ENCODE peak calls at places on chromosomes 16 and 17, in eight cellular contexts. G is HCT116, I is GM23338, Q is A549, W is ascending aorta, E is body of pancreas, F is pancreas, H is heart right ventricle. S is an unnamed sample.

GRCh38 chr17:29590979-29591736 is 1.7 kb upstream of the GIT1 start:
- DNase-seq in G (peak; percentile 48), I (peak; percentile 86), Q (peak; percentile 92), W (no peak), E (no peak), F (peak; percentile 51), H (peak; percentile 42), S (peak; percentile 78)

GRCh38 chr17:31494259-31495048 is 103.0 kb downstream of the RAB11FIP4 start:
- DNase-seq in G (no peak), I (no peak), Q (no peak), W (no peak), E (no peak), F (no peak), H (no peak), S (peak; percentile 50)

GRCh38 chr17:80527016-80527645 is 17.5 kb upstream of the RPTOR start:
- DNase-seq in G (no peak), I (no peak), Q (no peak), W (no peak), E (no peak), F (no peak), H (no peak), S (peak; percentile 87)

GRCh38 chr16:28039493-28039892 is 24.0 kb downstream of the GSG1L start:
- DNase-seq in G (no peak), I (no peak), Q (no peak), W (no peak), E (no peak), F (no peak), H (no peak), S (no peak)

GRCh38 chr16:85360323-85361277 is 248.3 kb upstream of the CIBAR2 start:
- DNase-seq in G (no peak), I (no peak), Q (no peak), W (no peak), E (peak; percentile 79), F (peak; percentile 94), H (no peak), S (peak; percentile 84)

GRCh38 chr17:27237890-27238289 is 56.0 kb upstream of the WSB1 start:
- DNase-seq in G (no peak), I (no peak), Q (no peak), W (no peak), E (no peak), F (no peak), H (no peak), S (no peak)

GRCh38 chr16:54285414-54286066 is 1.0 kb downstream of the IRX3 start:
- DNase-seq in G (no peak), I (peak; percentile 59), Q (peak; percentile 52), W (no peak), E (no peak), F (peak; percentile 40), H (peak; percentile 27), S (peak; percentile 49)

GRCh38 chr17:31388770-31389672 is 2.5 kb upstream of the RAB11FIP4 start:
- DNase-seq in G (no peak), I (peak; percentile 76), Q (no peak), W (no peak), E (no peak), F (no peak), H (no peak), S (peak; percentile 46)

GRCh38 chr17:46201491-46201890 is 8.3 kb upstream of the KANSL1 start:
- DNase-seq in G (no peak), I (no peak), Q (no peak), W (no peak), E (no peak), F (no peak), H (no peak), S (no peak)

GRCh38 chr17:80031691-80032480 is 3.8 kb downstream of the TBC1D16 start:
- DNase-seq in G (no peak), I (no peak), Q (no peak), W (no peak), E (no peak), F (no peak), H (no peak), S (no peak)

GRCh38 chr17:70137451-70138230 is 31.7 kb upstream of the KCNJ2 start:
- DNase-seq in G (no peak), I (peak; percentile 3), Q (peak; percentile 62), W (no peak), E (no peak), F (no peak), H (peak; percentile 57), S (peak; percentile 66)

GRCh38 chr17:57849163-57849873 is 526 bp downstream of the MRPS23 start:
- DNase-seq in G (no peak), I (no peak), Q (no peak), W (no peak), E (no peak), F (no peak), H (no peak), S (no peak)

GRCh38 chr17:9334536-9335446 is 240.8 kb downstream of the STX8 start:
- DNase-seq in G (peak; percentile 4), I (no peak), Q (peak; percentile 10), W (no peak), E (no peak), F (no peak), H (no peak), S (no peak)

GRCh38 chr17:74922694-74923537 is at the start of gene USH1G:
- DNase-seq in G (no peak), I (peak; percentile 36), Q (no peak), W (no peak), E (no peak), F (no peak), H (no peak), S (peak; percentile 65)

GRCh38 chr16:87806608-87807546 is 41.1 kb upstream of the KLHDC4 start:
- DNase-seq in G (peak; percentile 77), I (no peak), Q (peak; percentile 85), W (no peak), E (peak; percentile 46), F (peak; percentile 69), H (peak; percentile 62), S (peak; percentile 98)

GRCh38 chr16:87808108-87808507 is 42.3 kb upstream of the KLHDC4 start:
- DNase-seq in G (no peak), I (no peak), Q (no peak), W (no peak), E (no peak), F (no peak), H (no peak), S (no peak)

GRCh38 chr16:87809150-87809902 is 43.5 kb upstream of the KLHDC4 start:
- DNase-seq in G (no peak), I (no peak), Q (no peak), W (no peak), E (no peak), F (no peak), H (no peak), S (no peak)

GRCh38 chr16:87803385-87803784 is 37.6 kb upstream of the KLHDC4 start:
- DNase-seq in G (no peak), I (no peak), Q (no peak), W (no peak), E (no peak), F (no peak), H (no peak), S (no peak)

DNA sequence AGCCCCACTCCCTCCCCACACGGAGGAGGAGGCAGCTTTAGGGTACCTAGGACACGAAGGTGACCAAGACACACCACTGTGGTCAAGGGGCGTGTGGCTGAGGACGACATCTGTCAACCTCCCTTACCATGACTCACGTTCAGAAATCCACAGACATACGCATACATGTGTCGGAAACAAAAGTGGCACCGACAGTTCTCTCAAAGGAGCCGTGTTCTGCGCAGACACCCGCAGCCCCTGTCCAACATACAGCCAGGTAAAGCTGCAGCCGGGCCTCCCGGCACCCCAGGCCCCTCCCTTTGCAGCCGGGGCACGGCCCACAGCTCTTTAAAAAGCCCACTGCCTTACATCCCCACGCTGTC is 40.4 kb upstream of the KLHDC4 start:
- DNase-seq in G (peak; percentile 16), I (no peak), Q (no peak), W (no peak), E (no peak), F (no peak), H (no peak), S (peak; percentile 37)
- H3K27ac ChIP-seq in G (peak overlapping the region; percentile 71), I (no peak overlapping the region), Q (peak overlapping the region; percentile 92), W (no peak overlapping the region), E (peak overlapping the region; percentile 64), F (peak overlapping the region; percentile 69), H (no peak overlapping the region), S (peak overlapping the region; percentile 100)

DNA sequence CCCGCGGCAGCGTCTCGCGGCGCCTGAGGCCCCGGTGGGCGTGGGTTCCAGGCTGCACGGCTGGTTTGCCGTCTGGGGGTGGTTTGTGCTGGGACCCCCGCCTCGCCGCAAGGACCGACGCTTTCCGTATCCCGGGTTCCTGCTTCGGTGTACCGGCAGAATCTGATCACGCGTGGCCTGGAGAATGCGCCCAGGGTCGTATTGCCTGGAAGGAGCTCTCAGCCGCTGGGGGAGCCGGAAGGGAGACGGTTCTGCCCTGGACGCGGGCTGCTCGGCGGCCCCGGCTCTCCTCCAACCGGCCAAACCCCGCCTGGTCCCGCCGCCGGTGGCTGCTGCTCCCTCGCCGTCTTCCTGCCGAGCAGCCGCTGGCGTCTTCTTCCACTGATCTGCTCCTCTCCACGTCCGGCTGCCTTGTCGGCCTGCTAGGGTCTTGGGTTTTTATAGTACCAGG is 39.8 kb downstream of the ZNF778 start:
- DNase-seq in G (no peak), I (peak; percentile 52), Q (no peak), W (no peak), E (no peak), F (no peak), H (no peak), S (no peak)
- H3K27ac ChIP-seq in G (no peak overlapping the region), I (no peak overlapping the region), Q (peak overlapping the region; percentile 74), W (no peak overlapping the region), E (no peak overlapping the region), F (no peak overlapping the region), H (no peak overlapping the region), S (peak overlapping the region; percentile 3)

GRCh38 chr16:55836158-55836611 is 3.3 kb upstream of the CES1 start:
- DNase-seq in G (no peak), I (no peak), Q (peak; percentile 88), W (no peak), E (no peak), F (no peak), H (no peak), S (no peak)

GRCh38 chr16:55832788-55833583 is at the start of gene CES1:
- DNase-seq in G (no peak), I (peak; percentile 67), Q (peak; percentile 34), W (no peak), E (peak; percentile 17), F (peak; percentile 46), H (peak; percentile 64), S (no peak)

GRCh38 chr16:55832425-55832787 is 490 bp downstream of the CES1 start:
- DNase-seq in G (no peak), I (peak; percentile 2), Q (peak; percentile 9), W (no peak), E (no peak), F (no peak), H (no peak), S (no peak)

GRCh38 chr16:55835578-55835977 is 2.7 kb upstream of the CES1 start:
- DNase-seq in G (no peak), I (no peak), Q (peak; percentile 29), W (no peak), E (peak; percentile 48), F (peak; percentile 34), H (peak; percentile 20), S (no peak)

GRCh38 chr16:55834044-55834443 is 1.1 kb upstream of the CES1 start:
- DNase-seq in G (no peak), I (no peak), Q (no peak), W (no peak), E (no peak), F (no peak), H (no peak), S (no peak)
- H3K27ac ChIP-seq in G (no peak overlapping the region), I (no peak overlapping the region), Q (no peak overlapping the region), W (no peak overlapping the region), E (no peak overlapping the region), F (no peak overlapping the region), H (no peak overlapping the region), S (no peak overlapping the region)

GRCh38 chr16:11748023-11748403 is 5.4 kb upstream of the TXNDC11 start:
- DNase-seq in G (no peak), I (no peak), Q (no peak), W (no peak), E (no peak), F (no peak), H (no peak), S (no peak)
- H3K27ac ChIP-seq in G (no peak overlapping the region), I (no peak overlapping the region), Q (peak overlapping the region; percentile 35), W (no peak overlapping the region), E (peak overlapping the region; percentile 83), F (peak overlapping the region; percentile 28), H (no peak overlapping the region), S (no peak overlapping the region)